ENCODE peak calls at places on chromosomes 4 and X, in five cellular contexts. C, M, F, Q and P are unnamed samples.

GRCh38 chr4:85228264-85228663 is 246.7 kb upstream of the ARHGAP24 start:
- DNase-seq in C (no peak), M (peak), F (no peak), Q (no peak), P (peak)

GRCh38 chr4:8739357-8739756 is 132.3 kb downstream of the HMX1 start:
- DNase-seq in C (no peak), M (no peak), F (no peak), Q (no peak), P (no peak)

GRCh38 chrX:54894159-54894558 is 26.5 kb upstream of the TRO start:
- DNase-seq in C (no peak), M (no peak), F (no peak), Q (no peak), P (no peak)

GRCh38 chrX:154097003-154097596 is 417 bp downstream of the MECP2 start:
- DNase-seq in C (peak), M (peak), F (peak), Q (peak), P (peak)

GRCh38 chr4:16969696-16970135 is 71.3 kb upstream of the LDB2 start:
- DNase-seq in C (no peak), M (no peak), F (no peak), Q (no peak), P (no peak)

GRCh38 chr4:73098713-73099112 is 29.2 kb upstream of the COX18 start:
- DNase-seq in C (no peak), M (no peak), F (no peak), Q (no peak), P (no peak)

GRCh38 chr4:186651181-186651603 is 72.5 kb downstream of the FAT1 start:
- DNase-seq in C (no peak), M (no peak), F (no peak), Q (no peak), P (no peak)

GRCh38 chr4:55468724-55469123 is 73.0 kb downstream of the TMEM165 start:
- DNase-seq in C (no peak), M (no peak), F (no peak), Q (no peak), P (no peak)

GRCh38 chr4:185809517-185810071 is 2.4 kb downstream of the SORBS2 start:
- DNase-seq in C (no peak), M (peak), F (no peak), Q (no peak), P (no peak)

GRCh38 chrX:39249999-39250398 is 448.7 kb downstream of the MID1IP1 start:
- DNase-seq in C (no peak), M (no peak), F (no peak), Q (no peak), P (no peak)

GRCh38 chr4:114281561-114281960 is 302.1 kb upstream of the ARSJ start:
- DNase-seq in C (no peak), M (no peak), F (no peak), Q (no peak), P (no peak)

GRCh38 chr4:25981749-25982148 is 67.7 kb downstream of the SMIM20 start:
- DNase-seq in C (peak), M (no peak), F (no peak), Q (no peak), P (no peak)

GRCh38 chr4:183107891-183108459 is 8.9 kb downstream of the WWC2 start:
- DNase-seq in C (no peak), M (no peak), F (no peak), Q (no peak), P (no peak)

GRCh38 chr4:48914311-48914710 is 7.7 kb upstream of the OCIAD2 start:
- DNase-seq in C (no peak), M (no peak), F (no peak), Q (no peak), P (no peak)

GRCh38 chrX:7109838-7110793 is 37.4 kb upstream of the STS start:
- DNase-seq in C (no peak), M (peak), F (no peak), Q (no peak), P (peak)

GRCh38 chr4:61520688-61521160 is 320.6 kb downstream of the ADGRL3 start:
- DNase-seq in C (no peak), M (no peak), F (no peak), Q (no peak), P (no peak)

GRCh38 chr4:41294445-41295062 is 37.8 kb downstream of the UCHL1 start:
- DNase-seq in C (no peak), M (peak), F (no peak), Q (no peak), P (no peak)

GRCh38 chr4:112277705-112278448 is 7.8 kb downstream of the TIFA start:
- DNase-seq in C (no peak), M (no peak), F (no peak), Q (no peak), P (no peak)

GRCh38 chr4:17981063-17981462 is 40.5 kb downstream of the LCORL start:
- DNase-seq in C (no peak), M (no peak), F (no peak), Q (no peak), P (no peak)

GRCh38 chr4:73396304-73396703 is 7.8 kb upstream of the ALB start:
- DNase-seq in C (no peak), M (no peak), F (no peak), Q (no peak), P (no peak)

GRCh38 chrX:136747003-136747986 is 33.4 kb downstream of the ARHGEF6 start:
- DNase-seq in C (no peak), M (no peak), F (no peak), Q (no peak), P (no peak)

GRCh38 chr4:89558147-89558546 is 250.5 kb upstream of the GPRIN3 start:
- DNase-seq in C (no peak), M (no peak), F (no peak), Q (no peak), P (no peak)

GRCh38 chr4:4625488-4625887 is 83.6 kb upstream of the STX18 start:
- DNase-seq in C (no peak), M (no peak), F (no peak), Q (no peak), P (no peak)

GRCh38 chr4:16293205-16293860 is 67.1 kb upstream of the TAPT1 start:
- DNase-seq in C (no peak), M (no peak), F (no peak), Q (no peak), P (no peak)